ENCODE peak calls at places on chromosomes 3 and 15, in six cellular contexts. One of them, this sample, is unnamed.

GRCh38 chr3:43950775-43951174 is 260.0 kb downstream of the ABHD5 start:
- DNase-seq in astrocyte: no peak
- DNase-seq in AG04450: no peak
- DNase-seq in GM13976: no peak
- DNase-seq in AG09319: no peak
- DNase-seq in activated B cell treated with CpG ODN at 0.5 μM for 24 hours: no peak
- DNase-seq in this sample: no peak

GRCh38 chr3:131421957-131422498 is 40.5 kb downstream of the NUDT16 start:
- DNase-seq in astrocyte: no peak
- DNase-seq in AG04450: no peak
- DNase-seq in GM13976: no peak
- DNase-seq in AG09319: no peak
- DNase-seq in activated B cell treated with CpG ODN at 0.5 μM for 24 hours: no peak
- DNase-seq in this sample: no peak

GRCh38 chr3:48504051-48504946 is at the start of gene SHISA5:
- DNase-seq in astrocyte: peak
- DNase-seq in AG04450: no peak
- DNase-seq in GM13976: peak
- DNase-seq in AG09319: peak
- DNase-seq in activated B cell treated with CpG ODN at 0.5 μM for 24 hours: peak
- DNase-seq in this sample: peak

GRCh38 chr15:37072181-37072580 is 28.2 kb downstream of the MEIS2 start:
- DNase-seq in astrocyte: peak
- DNase-seq in AG04450: no peak
- DNase-seq in GM13976: no peak
- DNase-seq in AG09319: no peak
- DNase-seq in activated B cell treated with CpG ODN at 0.5 μM for 24 hours: no peak
- DNase-seq in this sample: no peak

GRCh38 chr3:108552267-108553159 is 36.7 kb downstream of the CIP2A start:
- DNase-seq in astrocyte: peak
- DNase-seq in AG04450: peak
- DNase-seq in GM13976: peak
- DNase-seq in AG09319: peak
- DNase-seq in activated B cell treated with CpG ODN at 0.5 μM for 24 hours: no peak
- DNase-seq in this sample: peak

GRCh38 chr15:100245496-100245838 is 96.3 kb downstream of the ADAMTS17 start:
- DNase-seq in astrocyte: no peak
- DNase-seq in AG04450: no peak
- DNase-seq in GM13976: no peak
- DNase-seq in AG09319: no peak
- DNase-seq in activated B cell treated with CpG ODN at 0.5 μM for 24 hours: no peak
- DNase-seq in this sample: no peak

GRCh38 chr3:187130346-187131066 is 8.8 kb downstream of the RPL39L start:
- DNase-seq in astrocyte: peak
- DNase-seq in AG04450: peak
- DNase-seq in GM13976: peak
- DNase-seq in AG09319: no peak
- DNase-seq in activated B cell treated with CpG ODN at 0.5 μM for 24 hours: no peak
- DNase-seq in this sample: no peak

GRCh38 chr3:184295771-184296170 is 3.3 kb upstream of the PSMD2 start:
- DNase-seq in astrocyte: no peak
- DNase-seq in AG04450: no peak
- DNase-seq in GM13976: no peak
- DNase-seq in AG09319: no peak
- DNase-seq in activated B cell treated with CpG ODN at 0.5 μM for 24 hours: no peak
- DNase-seq in this sample: no peak

GRCh38 chr3:11238880-11239279 is 33.3 kb upstream of the ATG7 start:
- DNase-seq in astrocyte: peak
- DNase-seq in AG04450: peak
- DNase-seq in GM13976: no peak
- DNase-seq in AG09319: peak
- DNase-seq in activated B cell treated with CpG ODN at 0.5 μM for 24 hours: no peak
- DNase-seq in this sample: no peak

GRCh38 chr3:40187945-40188344 is 121.6 kb upstream of the EIF1B start:
- DNase-seq in astrocyte: no peak
- DNase-seq in AG04450: no peak
- DNase-seq in GM13976: peak
- DNase-seq in AG09319: no peak
- DNase-seq in activated B cell treated with CpG ODN at 0.5 μM for 24 hours: no peak
- DNase-seq in this sample: no peak

GRCh38 chr3:12993022-12993622 is 80.1 kb downstream of the IQSEC1 start:
- DNase-seq in astrocyte: no peak
- DNase-seq in AG04450: no peak
- DNase-seq in GM13976: no peak
- DNase-seq in AG09319: no peak
- DNase-seq in activated B cell treated with CpG ODN at 0.5 μM for 24 hours: no peak
- DNase-seq in this sample: no peak
- TF ChIP-seq CTCF in astrocyte: no peak
- TF ChIP-seq CTCF in AG04450: no peak
- TF ChIP-seq CTCF in GM13976: no peak
- TF ChIP-seq CTCF in AG09319: no peak
- TF ChIP-seq CTCF in activated B cell treated with CpG ODN at 0.5 μM for 24 hours: no peak
- TF ChIP-seq CTCF in this sample: no peak

GRCh38 chr3:69451594-69451993 is 65.7 kb upstream of the FRMD4B start:
- DNase-seq in astrocyte: no peak
- DNase-seq in AG04450: no peak
- DNase-seq in GM13976: no peak
- DNase-seq in AG09319: no peak
- DNase-seq in activated B cell treated with CpG ODN at 0.5 μM for 24 hours: no peak
- DNase-seq in this sample: no peak
- TF ChIP-seq CTCF in astrocyte: peak
- TF ChIP-seq CTCF in AG04450: peak
- TF ChIP-seq CTCF in GM13976: no peak
- TF ChIP-seq CTCF in AG09319: no peak
- TF ChIP-seq CTCF in activated B cell treated with CpG ODN at 0.5 μM for 24 hours: no peak
- TF ChIP-seq CTCF in this sample: peak

DNA sequence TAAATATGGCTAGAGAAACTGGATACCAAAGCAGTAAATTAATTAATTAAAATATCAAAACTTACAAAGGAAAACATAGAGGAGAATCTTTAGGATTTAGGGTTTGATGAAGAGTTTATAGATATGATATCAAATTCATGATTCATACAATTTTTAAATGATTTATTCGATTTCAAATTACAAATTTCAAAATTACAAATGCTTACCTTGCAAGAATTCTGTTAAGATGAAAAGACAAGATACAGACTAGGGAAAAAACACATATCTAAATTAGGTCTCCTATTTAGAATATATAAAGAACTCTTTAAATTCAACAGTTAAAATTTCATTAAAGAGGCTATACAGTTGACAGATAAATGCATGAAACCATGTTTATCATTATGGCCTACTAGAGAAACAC is 930.7 kb downstream of the ZPLD1 start:
- DNase-seq in astrocyte: no peak
- DNase-seq in AG04450: no peak
- DNase-seq in GM13976: no peak
- DNase-seq in AG09319: no peak
- DNase-seq in activated B cell treated with CpG ODN at 0.5 μM for 24 hours: no peak
- DNase-seq in this sample: no peak
- TF ChIP-seq CTCF in astrocyte: no peak
- TF ChIP-seq CTCF in AG04450: no peak
- TF ChIP-seq CTCF in GM13976: no peak
- TF ChIP-seq CTCF in AG09319: no peak
- TF ChIP-seq CTCF in activated B cell treated with CpG ODN at 0.5 μM for 24 hours: no peak
- TF ChIP-seq CTCF in this sample: no peak

GRCh38 chr15:39598186-39598850 is 17.4 kb downstream of the THBS1 start:
- DNase-seq in astrocyte: no peak
- DNase-seq in AG04450: no peak
- DNase-seq in GM13976: no peak
- DNase-seq in AG09319: peak
- DNase-seq in activated B cell treated with CpG ODN at 0.5 μM for 24 hours: no peak
- DNase-seq in this sample: no peak

GRCh38 chr15:39599871-39600270 is 19.0 kb downstream of the THBS1 start:
- DNase-seq in astrocyte: no peak
- DNase-seq in AG04450: no peak
- DNase-seq in GM13976: no peak
- DNase-seq in AG09319: peak
- DNase-seq in activated B cell treated with CpG ODN at 0.5 μM for 24 hours: no peak
- DNase-seq in this sample: no peak

GRCh38 chr15:39605146-39605545 is 24.3 kb downstream of the THBS1 start:
- DNase-seq in astrocyte: no peak
- DNase-seq in AG04450: no peak
- DNase-seq in GM13976: no peak
- DNase-seq in AG09319: no peak
- DNase-seq in activated B cell treated with CpG ODN at 0.5 μM for 24 hours: no peak
- DNase-seq in this sample: no peak

GRCh38 chr15:39598958-39599845 is 18.3 kb downstream of the THBS1 start:
- DNase-seq in astrocyte: no peak
- DNase-seq in AG04450: no peak
- DNase-seq in GM13976: no peak
- DNase-seq in AG09319: peak
- DNase-seq in activated B cell treated with CpG ODN at 0.5 μM for 24 hours: no peak
- DNase-seq in this sample: no peak

DNA sequence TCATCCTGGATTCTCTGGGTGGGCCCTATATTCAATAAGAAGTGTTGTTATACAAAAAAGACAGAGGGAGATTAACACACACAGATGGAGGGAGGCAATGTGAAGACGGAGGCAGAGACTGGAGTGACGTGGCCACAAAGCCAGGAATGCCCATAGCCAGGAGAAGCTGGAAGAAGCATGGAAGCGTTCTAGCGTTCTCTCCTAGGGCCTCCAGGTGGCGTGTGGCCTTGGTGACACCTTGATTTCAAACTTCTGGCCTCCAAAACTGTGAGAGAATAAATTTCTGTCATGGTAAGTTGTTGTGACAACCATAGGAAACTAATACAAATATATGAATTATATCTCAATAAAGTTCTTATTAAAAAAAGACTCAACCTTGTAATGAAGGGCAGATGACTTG is 21.3 kb downstream of the THBS1 start:
- DNase-seq in astrocyte: no peak
- DNase-seq in AG04450: no peak
- DNase-seq in GM13976: no peak
- DNase-seq in AG09319: no peak
- DNase-seq in activated B cell treated with CpG ODN at 0.5 μM for 24 hours: no peak
- DNase-seq in this sample: no peak
- TF ChIP-seq CTCF in astrocyte: peak
- TF ChIP-seq CTCF in AG04450: peak
- TF ChIP-seq CTCF in GM13976: no peak
- TF ChIP-seq CTCF in AG09319: no peak
- TF ChIP-seq CTCF in activated B cell treated with CpG ODN at 0.5 μM for 24 hours: no peak
- TF ChIP-seq CTCF in this sample: no peak

DNA sequence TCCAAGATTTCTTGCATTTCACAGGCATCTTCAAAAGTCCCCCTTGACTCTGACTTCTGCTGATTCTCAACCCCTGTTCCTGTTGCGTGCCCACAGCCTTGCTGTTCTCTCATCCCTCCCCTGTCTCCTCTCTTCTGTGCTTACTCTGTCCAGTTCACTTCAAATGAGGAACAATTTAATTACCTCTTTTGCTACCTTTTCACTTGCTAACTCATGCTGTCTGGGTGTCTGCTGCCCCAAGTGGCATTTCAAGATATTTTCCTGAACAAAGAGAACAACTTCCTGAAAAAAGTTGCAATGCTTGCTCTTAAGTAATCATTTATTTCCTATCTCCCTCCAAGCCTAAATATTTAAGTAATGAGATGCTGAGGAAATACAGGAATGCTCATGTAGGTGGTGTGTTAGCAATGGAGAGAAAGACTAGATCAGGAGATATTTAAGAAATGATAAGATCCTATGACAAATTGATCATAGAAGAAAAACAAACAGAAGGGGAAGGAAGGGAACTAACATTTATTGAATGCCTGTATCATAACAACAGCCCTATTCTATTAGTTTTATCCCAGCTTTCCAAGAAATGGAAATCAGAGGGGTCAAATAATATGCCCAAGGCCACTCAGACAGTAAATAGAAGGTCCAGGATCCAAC is 42.2 kb downstream of the SV2B start:
- DNase-seq in astrocyte: no peak
- DNase-seq in AG04450: no peak
- DNase-seq in GM13976: no peak
- DNase-seq in AG09319: no peak
- DNase-seq in activated B cell treated with CpG ODN at 0.5 μM for 24 hours: no peak
- DNase-seq in this sample: no peak
- TF ChIP-seq CTCF in astrocyte: peak
- TF ChIP-seq CTCF in AG04450: peak
- TF ChIP-seq CTCF in GM13976: peak
- TF ChIP-seq CTCF in AG09319: no peak
- TF ChIP-seq CTCF in activated B cell treated with CpG ODN at 0.5 μM for 24 hours: no peak
- TF ChIP-seq CTCF in this sample: peak

DNA sequence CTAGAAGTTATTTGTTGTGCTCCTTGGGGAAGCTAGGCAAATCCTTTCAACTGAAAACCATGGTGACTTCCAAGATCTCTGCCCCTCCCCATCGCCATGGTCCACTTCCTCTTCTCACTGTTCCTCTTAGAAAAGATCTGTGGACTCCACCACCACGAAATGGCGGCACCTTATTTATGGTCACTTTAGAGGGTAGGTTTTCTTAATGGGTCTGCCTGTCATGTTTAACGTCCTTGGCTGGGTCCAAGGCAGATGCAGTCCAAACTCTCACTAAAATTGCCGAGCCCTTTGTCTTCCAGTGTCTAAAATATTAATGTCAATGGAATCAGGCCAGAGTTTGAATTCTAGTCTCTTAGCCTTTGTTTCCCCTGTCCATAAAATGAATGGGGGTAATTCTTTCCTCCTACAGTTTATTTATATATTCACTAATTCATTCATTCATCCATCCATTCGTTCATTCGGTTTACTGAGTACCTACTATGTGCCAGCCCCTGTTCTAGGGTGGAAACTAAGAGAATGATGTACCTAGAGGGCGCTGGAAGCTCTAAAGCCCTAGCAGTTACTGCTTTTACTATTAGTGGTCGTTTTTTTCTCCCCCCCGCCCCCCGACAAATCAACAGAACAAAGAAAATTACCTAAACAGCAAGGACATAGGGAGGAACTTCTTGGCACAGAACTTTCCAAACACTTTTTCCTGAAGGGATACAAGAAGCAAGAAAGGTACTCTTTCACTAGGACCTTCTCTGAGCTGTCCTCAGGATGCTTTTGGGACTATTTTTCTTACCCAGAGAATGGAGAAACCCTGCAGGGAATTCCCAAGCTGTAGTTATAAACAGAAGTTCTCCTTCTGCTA is 661 bp downstream of the PATL2 start:
- DNase-seq in astrocyte: peak
- DNase-seq in AG04450: no peak
- DNase-seq in GM13976: no peak
- DNase-seq in AG09319: no peak
- DNase-seq in activated B cell treated with CpG ODN at 0.5 μM for 24 hours: peak
- DNase-seq in this sample: no peak
- TF ChIP-seq CTCF in astrocyte: peak
- TF ChIP-seq CTCF in AG04450: peak
- TF ChIP-seq CTCF in GM13976: peak
- TF ChIP-seq CTCF in AG09319: peak
- TF ChIP-seq CTCF in activated B cell treated with CpG ODN at 0.5 μM for 24 hours: no peak
- TF ChIP-seq CTCF in this sample: no peak

GRCh38 chr3:106208979-106209378 is 340.2 kb upstream of the CBLB start:
- DNase-seq in astrocyte: peak
- DNase-seq in AG04450: no peak
- DNase-seq in GM13976: no peak
- DNase-seq in AG09319: no peak
- DNase-seq in activated B cell treated with CpG ODN at 0.5 μM for 24 hours: no peak
- DNase-seq in this sample: no peak
- TF ChIP-seq CTCF in astrocyte: no peak
- TF ChIP-seq CTCF in AG04450: peak
- TF ChIP-seq CTCF in GM13976: no peak
- TF ChIP-seq CTCF in AG09319: peak
- TF ChIP-seq CTCF in activated B cell treated with CpG ODN at 0.5 μM for 24 hours: no peak
- TF ChIP-seq CTCF in this sample: no peak

This sample was measured in endothelial cell.